ENCODE peak calls at places on chromosomes 4 and X, in six cellular contexts. H is tibial nerve, M is Peyer's patch, N is uterus, V is left lung, I is testis. S is an unnamed sample. For H3K4me1, the result is how much of the 10 kb centered on the place peaks cover.

GRCh38 chrX:134622813-134623185 is 35.5 kb downstream of the PLAC1 start:
- DNase-seq in H (no peak), M (no peak), N (no peak), V (no peak), I (no peak), S (no peak)

GRCh38 chrX:13835825-13836224 is 18.9 kb upstream of the GPM6B start:
- DNase-seq in H (no peak), M (no peak), N (no peak), V (no peak), I (no peak), S (no peak)

GRCh38 chrX:54452920-54453319 is 12.7 kb downstream of the TSR2 start:
- DNase-seq in H (no peak), M (no peak), N (no peak), V (no peak), I (no peak), S (no peak)

GRCh38 chrX:92260102-92260501 is 480.9 kb downstream of the PCDH11X start:
- DNase-seq in H (no peak), M (no peak), N (no peak), V (no peak), I (no peak), S (no peak)

GRCh38 chr4:1978741-1979476 is 29.9 kb downstream of the NELFA start:
- DNase-seq in H (no peak), M (no peak), N (no peak), V (no peak), I (no peak), S (no peak)

GRCh38 chrX:21725498-21725897 is 32.4 kb downstream of the SMPX start:
- DNase-seq in H (no peak), M (no peak), N (no peak), V (no peak), I (no peak), S (no peak)

GRCh38 chrX:154464806-154465365 is 6.8 kb downstream of the PLXNA3 start:
- DNase-seq in H (no peak), M (no peak), N (no peak), V (no peak), I (no peak), S (no peak)

GRCh38 chrX:136999021-136999420 is 34.8 kb downstream of the GPR101 start:
- DNase-seq in H (no peak), M (no peak), N (no peak), V (no peak), I (no peak), S (no peak)

GRCh38 chr4:10087152-10087791 is 29.3 kb downstream of the WDR1 start:
- DNase-seq in H (no peak), M (no peak), N (no peak), V (peak), I (no peak), S (no peak)

DNA sequence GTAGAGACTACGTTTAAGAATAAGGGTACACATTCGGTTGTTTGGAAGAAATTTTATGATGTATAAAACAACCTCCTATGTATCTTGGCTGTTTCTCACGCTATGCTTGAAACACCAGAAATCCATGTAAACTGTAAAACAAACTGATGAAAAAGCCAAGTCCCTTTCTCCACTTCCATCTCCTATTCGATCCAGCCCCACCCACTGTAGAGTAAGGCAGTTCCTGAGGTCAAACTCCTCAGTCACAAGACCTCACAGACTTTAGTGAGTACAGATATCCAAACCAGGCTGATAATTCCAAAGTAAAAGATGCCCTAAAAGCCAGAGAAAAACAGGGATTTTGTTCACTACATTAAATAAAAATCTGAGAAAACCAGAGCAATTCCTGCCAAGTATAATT is 45.6 kb downstream of the ARHGEF38 start:
- DNase-seq in H (no peak), M (no peak), N (no peak), V (no peak), I (no peak), S (no peak)
- H3K4me1 ChIP-seq in H (under half), M (under half), N (under half), V (under half), I (under half), S (under half)

GRCh38 chr4:150971901-150972300 is 43.2 kb downstream of the LRBA start:
- DNase-seq in H (no peak), M (no peak), N (no peak), V (no peak), I (no peak), S (no peak)
- TF ChIP-seq CTCF in H (no peak), M (no peak), N (no peak), V (no peak), I (no peak), S (no peak)

GRCh38 chr4:146976145-146976544 is 30.5 kb upstream of the TTC29 start:
- DNase-seq in H (no peak), M (no peak), N (no peak), V (no peak), I (no peak), S (no peak)

GRCh38 chr4:146981651-146982050 is 36.0 kb upstream of the TTC29 start:
- DNase-seq in H (no peak), M (no peak), N (no peak), V (no peak), I (peak), S (no peak)

GRCh38 chr4:146975535-146975934 is 29.9 kb upstream of the TTC29 start:
- DNase-seq in H (no peak), M (no peak), N (no peak), V (no peak), I (no peak), S (no peak)

GRCh38 chr4:146978641-146979040 is 33.0 kb upstream of the TTC29 start:
- DNase-seq in H (no peak), M (no peak), N (no peak), V (no peak), I (no peak), S (no peak)
- H3K4me1 ChIP-seq in H (under half), M (under half), N (under half), V (under half), I (under half), S (under half)

GRCh38 chrX:19593684-19594083 is 78.4 kb upstream of the MAP3K15 start:
- DNase-seq in H (peak), M (no peak), N (no peak), V (no peak), I (peak), S (peak)
- TF ChIP-seq CTCF in H (peak), M (peak), N (peak), V (no peak), I (peak), S (peak)

GRCh38 chr4:55078987-55079386 is 46.4 kb downstream of the KDR start:
- DNase-seq in H (peak), M (no peak), N (peak), V (peak), I (no peak), S (peak)
- H3K4me1 ChIP-seq in H (under half), M (under half), N (under half), V (under half), I (under half), S (under half)